ENCODE peak calls at places on chromosome 7, in four cellular contexts. D is T-helper 1 cell, R is thyroid gland, X is C1 segment of cervical spinal cord. I is an unnamed sample.

GRCh38 chr7:48173983-48174382 is 2.7 kb downstream of the ABCA13 start:
- DNase-seq in D (no peak), R (no peak), X (no peak), I (no peak)

GRCh38 chr7:105452085-105452484 is 63.4 kb upstream of the SRPK2 start:
- DNase-seq in D (no peak), R (no peak), X (no peak), I (no peak)

GRCh38 chr7:151440799-151441443 is 980 bp upstream of the CRYGN start:
- DNase-seq in D (no peak), R (peak), X (no peak), I (no peak)

GRCh38 chr7:22728416-22729029 is 1.5 kb downstream of the IL6 start:
- DNase-seq in D (no peak), R (peak), X (no peak), I (no peak)

GRCh38 chr7:7862393-7862792 is 106.2 kb upstream of the GLCCI1 start:
- DNase-seq in D (no peak), R (no peak), X (no peak), I (no peak)

GRCh38 chr7:130917669-130918128 is 183.7 kb upstream of the KLF14 start:
- DNase-seq in D (no peak), R (no peak), X (no peak), I (no peak)

GRCh38 chr7:101968720-101969466 is 151.5 kb downstream of the CUX1 start:
- DNase-seq in D (no peak), R (no peak), X (no peak), I (no peak)

GRCh38 chr7:150879345-150879744 is 27.0 kb downstream of the AOC1 start:
- DNase-seq in D (no peak), R (no peak), X (no peak), I (no peak)

GRCh38 chr7:101564778-101565211 is 64.3 kb downstream of the MYL10 start:
- DNase-seq in D (no peak), R (peak), X (no peak), I (no peak)

GRCh38 chr7:20219446-20220292 is 2.5 kb upstream of the MACC1 start:
- DNase-seq in D (no peak), R (peak), X (no peak), I (peak)

GRCh38 chr7:155493744-155494538 is 36.0 kb downstream of the EN2 start:
- DNase-seq in D (no peak), R (no peak), X (no peak), I (no peak)

GRCh38 chr7:155234950-155235789 is 62.5 kb upstream of the INSIG1 start:
- DNase-seq in D (no peak), R (no peak), X (no peak), I (no peak)

GRCh38 chr7:32299133-32299702 is 191.0 kb downstream of the LSM5 start:
- DNase-seq in D (no peak), R (peak), X (no peak), I (no peak)

GRCh38 chr7:3005257-3005656 is 38.4 kb downstream of the CARD11 start:
- DNase-seq in D (no peak), R (no peak), X (no peak), I (no peak)

GRCh38 chr7:43362652-43363428 is 220.1 kb upstream of the STK17A start:
- DNase-seq in D (no peak), R (peak), X (peak), I (no peak)

GRCh38 chr7:2417981-2418481 is 14.6 kb downstream of the CHST12 start:
- DNase-seq in D (peak), R (no peak), X (peak), I (no peak)

GRCh38 chr7:103710247-103710646 is 264.2 kb upstream of the SLC26A5 start:
- DNase-seq in D (no peak), R (no peak), X (no peak), I (no peak)

GRCh38 chr7:83824214-83824613 is 175.3 kb upstream of the SEMA3E start:
- DNase-seq in D (no peak), R (no peak), X (no peak), I (no peak)

GRCh38 chr7:116805100-116805544 is 57.3 kb upstream of the CAPZA2 start:
- DNase-seq in D (no peak), R (no peak), X (no peak), I (no peak)

GRCh38 chr7:78301361-78301760 is 502.8 kb downstream of the PHTF2 start:
- DNase-seq in D (no peak), R (peak), X (no peak), I (no peak)

GRCh38 chr7:157269341-157270059 is 67.3 kb upstream of the DNAJB6 start:
- DNase-seq in D (no peak), R (no peak), X (no peak), I (no peak)

GRCh38 chr7:45718464-45719330 is 144.5 kb downstream of the ADCY1 start:
- DNase-seq in D (no peak), R (no peak), X (no peak), I (no peak)

GRCh38 chr7:27130540-27131389 is at the start of gene HOXA4:
- DNase-seq in D (peak), R (peak), X (no peak), I (no peak)

GRCh38 chr7:5595545-5596045 is 172.0 kb upstream of the TNRC18 start:
- DNase-seq in D (no peak), R (no peak), X (no peak), I (peak)

GRCh38 chr7:128827248-128827958 is 2.8 kb upstream of the FLNC start:
- DNase-seq in D (no peak), R (no peak), X (no peak), I (no peak)

GRCh38 chr7:50446542-50446960 is 3.6 kb downstream of the FIGNL1 start:
- DNase-seq in D (no peak), R (no peak), X (no peak), I (no peak)

GRCh38 chr7:107332488-107333269 is 137.2 kb upstream of the GPR22 start:
- DNase-seq in D (no peak), R (no peak), X (no peak), I (no peak)

GRCh38 chr7:47945261-47946015 is 2.8 kb downstream of the PKD1L1 start:
- DNase-seq in D (peak), R (peak), X (peak), I (peak)

GRCh38 chr7:92092210-92092609 is 42.1 kb downstream of the CYP51A1 start:
- DNase-seq in D (no peak), R (no peak), X (no peak), I (no peak)

GRCh38 chr7:36784991-36785940 is 61.0 kb upstream of the AOAH start:
- DNase-seq in D (peak), R (peak), X (no peak), I (peak)

GRCh38 chr7:98354511-98355249 is 46.2 kb downstream of the BAIAP2L1 start:
- DNase-seq in D (no peak), R (peak), X (no peak), I (no peak)

GRCh38 chr7:25614415-25614814 is 386.1 kb upstream of the NPVF start:
- DNase-seq in D (no peak), R (no peak), X (no peak), I (no peak)

I was measured in caudate nucleus.